ENCODE peak calls at places on chromosomes 7 and 10, in eight cellular contexts. N is fibroblast of lung; D is Karpas-422; L is OCI-LY7; Y is CD8-positive, alpha-beta memory T cell; F is PC-9; Q is left ventricle myocardium inferior; B is lower lobe of right lung. A is an unnamed sample.

GRCh38 chr7:108181073-108181985 is 51.2 kb upstream of the LAMB4 start:
- DNase-seq in D (peak; percentile 79), Y (no peak), Q (no peak), N (peak; percentile 45), L (peak; percentile 45), F (peak; percentile 43), B (no peak), A (peak; percentile 58)

GRCh38 chr7:124263232-124263827 is 230.5 kb upstream of the TMEM229A start:
- DNase-seq in Y (no peak), L (peak; percentile 11), Q (no peak), D (no peak), B (no peak), F (no peak), N (no peak), A (peak; percentile 92)

GRCh38 chr10:86331861-86332260 is 34.7 kb downstream of the GRID1 start:
- DNase-seq in Y (no peak), F (no peak), N (no peak), D (no peak), B (no peak), Q (no peak), L (no peak), A (no peak)

GRCh38 chr10:30387646-30388243 is 38.7 kb upstream of the MTPAP start:
- DNase-seq in L (no peak), F (peak; percentile 81), B (no peak), D (no peak), Y (no peak), N (peak; percentile 73), Q (no peak), A (no peak)

GRCh38 chr7:83148776-83149175 is 13.9 kb downstream of the PCLO start:
- DNase-seq in D (no peak), L (no peak), B (no peak), Q (no peak), N (peak; percentile 65), F (peak; percentile 37), Y (no peak), A (no peak)

GRCh38 chr7:24717247-24717622 is 40.0 kb downstream of the GSDME start:
- DNase-seq in Q (no peak), Y (no peak), L (no peak), D (no peak), F (no peak), N (no peak), B (no peak), A (no peak)

GRCh38 chr10:70459061-70459770 is 17.7 kb upstream of the NODAL start:
- DNase-seq in Q (no peak), Y (no peak), F (no peak), N (no peak), B (no peak), L (no peak), D (no peak), A (no peak)

GRCh38 chr7:30068117-30068516 is 39.9 kb downstream of the PLEKHA8 start:
- DNase-seq in L (no peak), Y (no peak), D (no peak), F (peak; percentile 90), Q (no peak), N (peak; percentile 90), B (no peak), A (no peak)

GRCh38 chr10:73650537-73651331 is 5.1 kb downstream of the SYNPO2L start:
- DNase-seq in L (no peak), Y (no peak), F (no peak), Q (peak; percentile 77), B (no peak), D (peak; percentile 34), N (peak; percentile 86), A (peak; percentile 45)

GRCh38 chr10:102644646-102645387 is 538 bp downstream of the TRIM8 start:
- DNase-seq in D (peak; percentile 93), L (peak; percentile 92), Q (peak; percentile 85), F (peak; percentile 54), B (peak; percentile 92), Y (peak; percentile 71), N (peak; percentile 73), A (peak; percentile 92)

GRCh38 chr7:81138850-81139249 is 220.0 kb upstream of the SEMA3C start:
- DNase-seq in Q (no peak), B (no peak), L (no peak), N (no peak), F (no peak), D (no peak), Y (no peak), A (no peak)

GRCh38 chr10:71143610-71144009 is 68.8 kb upstream of the UNC5B start:
- DNase-seq in B (no peak), D (no peak), F (no peak), Q (no peak), L (no peak), Y (no peak), N (no peak), A (no peak)

GRCh38 chr7:143359769-143360168 is 2.7 kb downstream of the FAM131B start:
- DNase-seq in Y (no peak), N (no peak), D (no peak), B (no peak), Q (no peak), L (no peak), F (no peak), A (no peak)

GRCh38 chr7:47571355-47572100 is 10.4 kb downstream of the TNS3 start:
- DNase-seq in L (no peak), D (no peak), N (peak; percentile 97), B (peak; percentile 83), F (no peak), Q (peak; percentile 88), Y (no peak), A (peak; percentile 67)

GRCh38 chr10:69202332-69202731 is 17.8 kb upstream of the HKDC1 start:
- DNase-seq in N (no peak), D (no peak), L (no peak), F (no peak), B (no peak), Y (no peak), Q (no peak), A (peak; percentile 24)

GRCh38 chr7:114414151-114415053 is at the start of gene FOXP2:
- DNase-seq in Q (no peak), F (no peak), L (no peak), B (no peak), N (peak; percentile 46), D (no peak), Y (no peak), A (no peak)

GRCh38 chr7:47783456-47784240 is 164.6 kb downstream of the PKD1L1 start:
- DNase-seq in Q (no peak), Y (no peak), F (peak; percentile 97), L (no peak), D (no peak), B (no peak), N (peak; percentile 99), A (no peak)

GRCh38 chr7:114977277-114977676 is 55.4 kb downstream of the MDFIC start:
- DNase-seq in L (no peak), B (no peak), Y (no peak), N (no peak), D (no peak), Q (no peak), F (no peak), A (no peak)

GRCh38 chr10:69641261-69641980 is 11.4 kb downstream of the FAM241B start:
- DNase-seq in F (peak; percentile 52), B (no peak), Y (no peak), Q (no peak), D (no peak), N (no peak), L (no peak), A (no peak)

GRCh38 chr7:95396136-95397032 is at the start of gene PON3:
- DNase-seq in L (no peak), B (peak; percentile 77), F (no peak), N (no peak), Q (no peak), Y (no peak), D (no peak), A (peak; percentile 38)

GRCh38 chr10:80407836-80408197 is 534 bp upstream of the PRXL2A start:
- DNase-seq in F (peak; percentile 76), Q (no peak), B (peak; percentile 55), L (no peak), Y (no peak), D (no peak), N (peak; percentile 55), A (no peak)

GRCh38 chr7:18958627-18959026 is 158.8 kb downstream of the TWIST1 start:
- DNase-seq in Y (no peak), D (no peak), N (peak; percentile 86), F (no peak), B (no peak), Q (no peak), L (no peak), A (no peak)

GRCh38 chr10:24971374-24971773 is 19.0 kb upstream of the PRTFDC1 start:
- DNase-seq in Y (no peak), L (no peak), Q (no peak), N (no peak), D (no peak), F (no peak), B (no peak), A (no peak)

GRCh38 chr10:125782661-125783060 is 7.0 kb upstream of the MMP21 start:
- DNase-seq in Q (no peak), Y (no peak), N (no peak), B (no peak), L (no peak), D (no peak), F (no peak), A (no peak)

GRCh38 chr7:77450054-77450453 is 33.9 kb upstream of the GSAP start:
- DNase-seq in B (no peak), Q (no peak), D (no peak), N (peak; percentile 51), L (no peak), F (no peak), Y (no peak), A (no peak)

GRCh38 chr10:1043532-1043995 is 5.4 kb downstream of the IDI1 start:
- DNase-seq in D (peak; percentile 80), N (no peak), Q (peak; percentile 34), L (peak; percentile 80), Y (no peak), F (no peak), B (peak; percentile 57), A (peak; percentile 80)

GRCh38 chr10:89481662-89482061 is 53.7 kb downstream of the SLC16A12 start:
- DNase-seq in Q (no peak), Y (no peak), B (no peak), L (no peak), D (no peak), N (peak; percentile 88), F (peak; percentile 59), A (no peak)

GRCh38 chr10:46079831-46080585 is 33.9 kb upstream of the MSMB start:
- DNase-seq in Y (no peak), Q (no peak), D (no peak), B (no peak), N (no peak), F (no peak), L (peak; percentile 47), A (no peak)
- H3K4me1 ChIP-seq in Y (peaks cover 16% of the 10 kb centered on the region), Q (peaks cover 6% of the 10 kb centered on the region), D (no peaks in the 10 kb centered on the region), B (peaks cover 12% of the 10 kb centered on the region), N (no peaks in the 10 kb centered on the region), F (no peaks in the 10 kb centered on the region), L (peaks cover 10% of the 10 kb centered on the region), A (no peaks in the 10 kb centered on the region)

GRCh38 chr10:14560794-14561765 is 213.6 kb downstream of the FAM107B start:
- DNase-seq in D (no peak), F (no peak), N (no peak), Q (no peak), L (no peak), Y (peak; percentile 50), B (no peak), A (no peak)
- H3K4me1 ChIP-seq in D (peaks cover 81% of the 10 kb centered on the region), F (peaks cover 68% of the 10 kb centered on the region), N (peaks cover 3% of the 10 kb centered on the region), Q (peaks cover 7% of the 10 kb centered on the region), L (peaks cover 100% of the 10 kb centered on the region), Y (peaks cover 93% of the 10 kb centered on the region), B (peaks cover 66% of the 10 kb centered on the region), A (peaks cover 54% of the 10 kb centered on the region)

GRCh38 chr7:31957756-31958155 is 112.5 kb downstream of the PDE1C start:
- DNase-seq in Q (no peak), D (no peak), F (no peak), B (no peak), L (no peak), N (peak; percentile 51), Y (no peak), A (no peak)
- H3K4me1 ChIP-seq in Q (peaks cover 96% of the 10 kb centered on the region), D (no peaks in the 10 kb centered on the region), F (no peaks in the 10 kb centered on the region), B (peaks cover 6% of the 10 kb centered on the region), L (no peaks in the 10 kb centered on the region), N (peaks cover 5% of the 10 kb centered on the region), Y (no peaks in the 10 kb centered on the region), A (no peaks in the 10 kb centered on the region)

GRCh38 chr7:144853542-144853941 is 17.7 kb upstream of the TPK1 start:
- DNase-seq in B (no peak), Q (no peak), D (no peak), N (no peak), F (no peak), L (no peak), Y (no peak), A (no peak)
- H3K4me1 ChIP-seq in B (no peaks in the 10 kb centered on the region), Q (no peaks in the 10 kb centered on the region), D (no peaks in the 10 kb centered on the region), N (no peaks in the 10 kb centered on the region), F (no peaks in the 10 kb centered on the region), L (no peaks in the 10 kb centered on the region), Y (no peaks in the 10 kb centered on the region), A (no peaks in the 10 kb centered on the region)

A was measured in MM.1S.